ENCODE peak calls at places on chromosomes 16 and 17, in four cellular contexts. E, F, P and I are unnamed samples.

GRCh38 chr16:1308036-1308976 is 1.1 kb upstream of the UBE2I start:
- DNase-seq in E (no peak), F (no peak), P (no peak), I (no peak)

GRCh38 chr17:49779730-49780220 is 8.7 kb upstream of the KAT7 start:
- DNase-seq in E (no peak), F (no peak), P (peak), I (no peak)

GRCh38 chr17:73562896-73563295 is 81.3 kb downstream of the SDK2 start:
- DNase-seq in E (no peak), F (no peak), P (no peak), I (no peak)

GRCh38 chr17:37608369-37609169 is 649 bp downstream of the SYNRG start:
- DNase-seq in E (no peak), F (no peak), P (peak), I (peak)

GRCh38 chr16:19316846-19317245 is 31.3 kb downstream of the CLEC19A start:
- DNase-seq in E (no peak), F (no peak), P (no peak), I (no peak)

GRCh38 chr16:11356573-11357331 is 11.5 kb downstream of the RMI2 start:
- DNase-seq in E (peak), F (no peak), P (peak), I (no peak)

GRCh38 chr16:86458457-86458777 is 51.9 kb upstream of the FOXF1 start:
- DNase-seq in E (no peak), F (no peak), P (no peak), I (no peak)

GRCh38 chr17:68437979-68438877 is 19.1 kb downstream of the WIPI1 start:
- DNase-seq in E (peak), F (no peak), P (no peak), I (peak)

GRCh38 chr17:358491-359133 is 6.0 kb upstream of the RPH3AL start:
- DNase-seq in E (no peak), F (no peak), P (no peak), I (no peak)

GRCh38 chr17:82835766-82836512 is 3.9 kb downstream of the ZNF750 start:
- DNase-seq in E (no peak), F (no peak), P (no peak), I (no peak)

GRCh38 chr16:86635181-86635580 is 56.8 kb downstream of the FOXL1 start:
- DNase-seq in E (no peak), F (no peak), P (no peak), I (no peak)

GRCh38 chr16:46774743-46775177 is 26.6 kb upstream of the MYLK3 start:
- DNase-seq in E (no peak), F (no peak), P (no peak), I (no peak)

GRCh38 chr17:51721711-51722110 is 436.8 kb downstream of the CA10 start:
- DNase-seq in E (no peak), F (no peak), P (no peak), I (no peak)

GRCh38 chr17:34235389-34236028 is 19.6 kb upstream of the CCL2 start:
- DNase-seq in E (peak), F (no peak), P (peak), I (no peak)

GRCh38 chr16:1137604-1138003 is 15.3 kb upstream of the CACNA1H start:
- DNase-seq in E (no peak), F (no peak), P (no peak), I (no peak)

GRCh38 chr17:79904865-79905264 is 65.6 kb upstream of the CBX4 start:
- DNase-seq in E (no peak), F (no peak), P (no peak), I (no peak)

GRCh38 chr17:75950850-75951554 is 10.2 kb upstream of the FBF1 start:
- DNase-seq in E (no peak), F (no peak), P (no peak), I (no peak)

GRCh38 chr16:10575506-10576130 is 4.8 kb downstream of the EMP2 start:
- DNase-seq in E (no peak), F (no peak), P (no peak), I (no peak)

GRCh38 chr17:44759096-44759915 is 518 bp downstream of the ADAM11 start:
- DNase-seq in E (no peak), F (no peak), P (no peak), I (no peak)

GRCh38 chr17:6303664-6304063 is 131.3 kb downstream of the AIPL1 start:
- DNase-seq in E (peak), F (no peak), P (no peak), I (no peak)

GRCh38 chr17:48375356-48375755 is 54.7 kb downstream of the SKAP1 start:
- DNase-seq in E (no peak), F (no peak), P (no peak), I (no peak)

GRCh38 chr16:85137323-85138072 is 25.2 kb upstream of the CIBAR2 start:
- DNase-seq in E (peak), F (peak), P (peak), I (peak)

GRCh38 chr16:22191966-22192260 is 14.2 kb upstream of the EEF2K start:
- DNase-seq in E (no peak), F (no peak), P (no peak), I (no peak)

GRCh38 chr16:75660321-75660720 is 12.7 kb downstream of the TERF2IP start:
- DNase-seq in E (no peak), F (no peak), P (no peak), I (peak)
- H3K27ac ChIP-seq in E (no peak), F (no peak), P (no peak), I (peak)

GRCh38 chr16:89544713-89545043 is 15.8 kb upstream of the RPL13 start:
- DNase-seq in E (no peak), F (no peak), P (no peak), I (no peak)
- H3K27ac ChIP-seq in E (no peak), F (no peak), P (no peak), I (no peak)

DNA sequence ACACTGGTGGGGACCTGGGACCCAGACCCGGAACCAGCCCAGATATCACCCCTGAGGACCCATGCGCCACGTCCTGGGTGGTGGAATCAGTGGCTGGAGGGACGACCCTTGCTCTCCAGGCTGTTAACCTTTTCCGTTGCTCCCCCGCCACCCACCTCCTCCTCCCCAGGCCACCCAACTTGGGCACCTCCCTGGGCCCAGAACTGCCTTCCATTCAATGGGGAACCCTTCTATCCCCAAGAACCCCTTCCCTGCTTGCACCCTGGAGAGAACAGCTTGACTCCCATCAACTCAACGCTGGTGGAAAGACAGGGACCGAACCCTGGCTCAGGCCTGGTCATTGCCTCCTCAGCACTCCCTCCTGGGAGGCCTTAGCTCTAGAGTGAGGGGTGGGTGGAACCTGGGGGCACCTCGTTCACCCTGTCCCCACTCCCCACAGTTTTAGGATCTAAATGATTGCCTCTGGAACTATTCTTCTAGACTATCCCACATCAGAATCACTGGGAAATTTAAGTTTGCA is 5.7 kb upstream of the IL32 start:
- DNase-seq in E (no peak), F (no peak), P (no peak), I (no peak)
- H3K27ac ChIP-seq in E (peak), F (peak), P (peak), I (peak)

DNA sequence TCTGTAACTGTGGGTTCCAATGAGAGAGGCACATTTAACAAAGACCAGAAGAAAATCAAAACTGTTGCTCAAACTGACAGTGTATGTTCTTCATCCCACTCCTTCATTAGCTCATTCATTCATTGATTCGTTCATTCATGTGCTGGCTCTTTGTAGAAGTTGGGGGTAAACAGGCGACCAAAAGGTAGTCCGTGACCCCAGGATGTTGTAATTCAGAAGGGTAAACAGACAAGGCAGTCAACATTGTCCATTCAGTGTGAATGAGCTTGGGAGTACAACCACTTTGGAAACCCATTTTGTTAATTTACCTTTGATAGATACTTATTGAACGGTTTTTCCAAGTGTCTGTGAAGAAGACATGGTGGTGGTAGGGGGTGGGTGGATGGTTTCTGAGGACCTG is 26.1 kb downstream of the CDH13 start:
- DNase-seq in E (no peak), F (no peak), P (no peak), I (no peak)
- H3K27ac ChIP-seq in E (peak), F (no peak), P (no peak), I (no peak)

GRCh38 chr17:64399767-64400156 is 9.1 kb upstream of the PECAM1 start:
- DNase-seq in E (no peak), F (no peak), P (no peak), I (no peak)
- H3K27ac ChIP-seq in E (no peak), F (no peak), P (no peak), I (no peak)

GRCh38 chr16:82011199-82011641 is at the start of gene SDR42E1:
- DNase-seq in E (no peak), F (no peak), P (no peak), I (no peak)
- H3K27ac ChIP-seq in E (peak), F (no peak), P (peak), I (no peak)